ENCODE peak calls at places on chromosomes 13 and 19, in eight cellular contexts. One of them, this sample, is unnamed.

GRCh38 chr13:88823114-88823513 is 1151.9 kb downstream of the SLITRK5 start:
- DNase-seq in choroid plexus epithelial cell: no peak
- DNase-seq in glutamatergic neuron: no peak
- DNase-seq in AG09309: no peak
- DNase-seq in heart left ventricle: no peak
- DNase-seq in CD8-positive, alpha-beta T cell: no peak
- DNase-seq in astrocyte: no peak
- DNase-seq in mesothelial cell of epicardium: no peak
- DNase-seq in this sample: no peak

GRCh38 chr13:24742986-24743385 is 21.0 kb upstream of the RNF17 start:
- DNase-seq in choroid plexus epithelial cell: no peak
- DNase-seq in glutamatergic neuron: no peak
- DNase-seq in AG09309: no peak
- DNase-seq in heart left ventricle: no peak
- DNase-seq in CD8-positive, alpha-beta T cell: no peak
- DNase-seq in astrocyte: no peak
- DNase-seq in mesothelial cell of epicardium: no peak
- DNase-seq in this sample: no peak

GRCh38 chr13:39417643-39418042 is 185.3 kb downstream of the LHFPL6 start:
- DNase-seq in choroid plexus epithelial cell: peak
- DNase-seq in glutamatergic neuron: no peak
- DNase-seq in AG09309: no peak
- DNase-seq in heart left ventricle: peak
- DNase-seq in CD8-positive, alpha-beta T cell: no peak
- DNase-seq in astrocyte: peak
- DNase-seq in mesothelial cell of epicardium: no peak
- DNase-seq in this sample: no peak

GRCh38 chr19:48365602-48366001 is 1.4 kb downstream of the SYNGR4 start:
- DNase-seq in choroid plexus epithelial cell: no peak
- DNase-seq in glutamatergic neuron: no peak
- DNase-seq in AG09309: no peak
- DNase-seq in heart left ventricle: no peak
- DNase-seq in CD8-positive, alpha-beta T cell: no peak
- DNase-seq in astrocyte: no peak
- DNase-seq in mesothelial cell of epicardium: no peak
- DNase-seq in this sample: no peak

GRCh38 chr13:39038569-39038898 is 278 bp downstream of the NHLRC3 start:
- DNase-seq in choroid plexus epithelial cell: no peak
- DNase-seq in glutamatergic neuron: no peak
- DNase-seq in AG09309: no peak
- DNase-seq in heart left ventricle: no peak
- DNase-seq in CD8-positive, alpha-beta T cell: peak
- DNase-seq in astrocyte: peak
- DNase-seq in mesothelial cell of epicardium: no peak
- DNase-seq in this sample: no peak

GRCh38 chr19:2176336-2176994 is 12.7 kb downstream of the DOT1L start:
- DNase-seq in choroid plexus epithelial cell: no peak
- DNase-seq in glutamatergic neuron: no peak
- DNase-seq in AG09309: no peak
- DNase-seq in heart left ventricle: no peak
- DNase-seq in CD8-positive, alpha-beta T cell: no peak
- DNase-seq in astrocyte: no peak
- DNase-seq in mesothelial cell of epicardium: no peak
- DNase-seq in this sample: no peak

GRCh38 chr13:111958612-111959395 is 108.1 kb upstream of the SOX1 start:
- DNase-seq in choroid plexus epithelial cell: no peak
- DNase-seq in glutamatergic neuron: no peak
- DNase-seq in AG09309: no peak
- DNase-seq in heart left ventricle: no peak
- DNase-seq in CD8-positive, alpha-beta T cell: no peak
- DNase-seq in astrocyte: no peak
- DNase-seq in mesothelial cell of epicardium: no peak
- DNase-seq in this sample: no peak

GRCh38 chr13:46686171-46686570 is 110.8 kb downstream of the ESD start:
- DNase-seq in choroid plexus epithelial cell: no peak
- DNase-seq in glutamatergic neuron: no peak
- DNase-seq in AG09309: no peak
- DNase-seq in heart left ventricle: no peak
- DNase-seq in CD8-positive, alpha-beta T cell: no peak
- DNase-seq in astrocyte: no peak
- DNase-seq in mesothelial cell of epicardium: peak
- DNase-seq in this sample: no peak

GRCh38 chr19:58545286-58546068 is 1.6 kb downstream of the TRIM28 start:
- DNase-seq in choroid plexus epithelial cell: no peak
- DNase-seq in glutamatergic neuron: no peak
- DNase-seq in AG09309: no peak
- DNase-seq in heart left ventricle: no peak
- DNase-seq in CD8-positive, alpha-beta T cell: no peak
- DNase-seq in astrocyte: no peak
- DNase-seq in mesothelial cell of epicardium: no peak
- DNase-seq in this sample: no peak

GRCh38 chr19:57027360-57027759 is 92.4 kb upstream of the USP29 start:
- DNase-seq in choroid plexus epithelial cell: no peak
- DNase-seq in glutamatergic neuron: no peak
- DNase-seq in AG09309: no peak
- DNase-seq in heart left ventricle: no peak
- DNase-seq in CD8-positive, alpha-beta T cell: no peak
- DNase-seq in astrocyte: no peak
- DNase-seq in mesothelial cell of epicardium: no peak
- DNase-seq in this sample: no peak

GRCh38 chr19:28296506-28296905 is 916.4 kb downstream of the UQCRFS1 start:
- DNase-seq in choroid plexus epithelial cell: peak
- DNase-seq in glutamatergic neuron: no peak
- DNase-seq in AG09309: peak
- DNase-seq in heart left ventricle: no peak
- DNase-seq in CD8-positive, alpha-beta T cell: no peak
- DNase-seq in astrocyte: peak
- DNase-seq in mesothelial cell of epicardium: no peak
- DNase-seq in this sample: no peak

GRCh38 chr13:110388141-110388943 is 81.3 kb downstream of the COL4A2 start:
- DNase-seq in choroid plexus epithelial cell: peak
- DNase-seq in glutamatergic neuron: no peak
- DNase-seq in AG09309: no peak
- DNase-seq in heart left ventricle: peak
- DNase-seq in CD8-positive, alpha-beta T cell: no peak
- DNase-seq in astrocyte: peak
- DNase-seq in mesothelial cell of epicardium: peak
- DNase-seq in this sample: no peak

GRCh38 chr13:104034891-104035290 is 968.7 kb upstream of the SLC10A2 start:
- DNase-seq in choroid plexus epithelial cell: no peak
- DNase-seq in glutamatergic neuron: no peak
- DNase-seq in AG09309: no peak
- DNase-seq in heart left ventricle: no peak
- DNase-seq in CD8-positive, alpha-beta T cell: no peak
- DNase-seq in astrocyte: no peak
- DNase-seq in mesothelial cell of epicardium: no peak
- DNase-seq in this sample: no peak

GRCh38 chr13:113981201-113981605 is 7.3 kb upstream of the C13orf46 start:
- DNase-seq in choroid plexus epithelial cell: peak
- DNase-seq in glutamatergic neuron: peak
- DNase-seq in AG09309: no peak
- DNase-seq in heart left ventricle: peak
- DNase-seq in CD8-positive, alpha-beta T cell: no peak
- DNase-seq in astrocyte: no peak
- DNase-seq in mesothelial cell of epicardium: no peak
- DNase-seq in this sample: no peak

GRCh38 chr19:10625762-10626138 is 397 bp downstream of the SLC44A2 start:
- DNase-seq in choroid plexus epithelial cell: no peak
- DNase-seq in glutamatergic neuron: no peak
- DNase-seq in AG09309: no peak
- DNase-seq in heart left ventricle: no peak
- DNase-seq in CD8-positive, alpha-beta T cell: no peak
- DNase-seq in astrocyte: no peak
- DNase-seq in mesothelial cell of epicardium: peak
- DNase-seq in this sample: no peak

GRCh38 chr19:29858000-29858596 is 46.3 kb downstream of the CCNE1 start:
- DNase-seq in choroid plexus epithelial cell: no peak
- DNase-seq in glutamatergic neuron: peak
- DNase-seq in AG09309: no peak
- DNase-seq in heart left ventricle: no peak
- DNase-seq in CD8-positive, alpha-beta T cell: peak
- DNase-seq in astrocyte: no peak
- DNase-seq in mesothelial cell of epicardium: peak
- DNase-seq in this sample: no peak

GRCh38 chr19:7879102-7879770 is 5.0 kb upstream of the PRR36 start:
- DNase-seq in choroid plexus epithelial cell: no peak
- DNase-seq in glutamatergic neuron: peak
- DNase-seq in AG09309: no peak
- DNase-seq in heart left ventricle: no peak
- DNase-seq in CD8-positive, alpha-beta T cell: no peak
- DNase-seq in astrocyte: no peak
- DNase-seq in mesothelial cell of epicardium: no peak
- DNase-seq in this sample: no peak

GRCh38 chr13:40060318-40061007 is 405.0 kb downstream of the COG6 start:
- DNase-seq in choroid plexus epithelial cell: peak
- DNase-seq in glutamatergic neuron: no peak
- DNase-seq in AG09309: peak
- DNase-seq in heart left ventricle: peak
- DNase-seq in CD8-positive, alpha-beta T cell: no peak
- DNase-seq in astrocyte: peak
- DNase-seq in mesothelial cell of epicardium: no peak
- DNase-seq in this sample: no peak

GRCh38 chr19:4852484-4852883 is 15.0 kb downstream of the PLIN3 start:
- DNase-seq in choroid plexus epithelial cell: no peak
- DNase-seq in glutamatergic neuron: no peak
- DNase-seq in AG09309: no peak
- DNase-seq in heart left ventricle: no peak
- DNase-seq in CD8-positive, alpha-beta T cell: no peak
- DNase-seq in astrocyte: no peak
- DNase-seq in mesothelial cell of epicardium: no peak
- DNase-seq in this sample: no peak

GRCh38 chr19:3801412-3802096 is 15.4 kb upstream of the MATK start:
- DNase-seq in choroid plexus epithelial cell: no peak
- DNase-seq in glutamatergic neuron: peak
- DNase-seq in AG09309: no peak
- DNase-seq in heart left ventricle: peak
- DNase-seq in CD8-positive, alpha-beta T cell: peak
- DNase-seq in astrocyte: peak
- DNase-seq in mesothelial cell of epicardium: no peak
- DNase-seq in this sample: no peak

GRCh38 chr13:30569901-30570576 is 47.7 kb upstream of the USPL1 start:
- DNase-seq in choroid plexus epithelial cell: peak
- DNase-seq in glutamatergic neuron: no peak
- DNase-seq in AG09309: peak
- DNase-seq in heart left ventricle: peak
- DNase-seq in CD8-positive, alpha-beta T cell: no peak
- DNase-seq in astrocyte: peak
- DNase-seq in mesothelial cell of epicardium: no peak
- DNase-seq in this sample: peak

GRCh38 chr19:30659638-30660037 is 287.5 kb downstream of the ZNF536 start:
- DNase-seq in choroid plexus epithelial cell: no peak
- DNase-seq in glutamatergic neuron: no peak
- DNase-seq in AG09309: no peak
- DNase-seq in heart left ventricle: no peak
- DNase-seq in CD8-positive, alpha-beta T cell: no peak
- DNase-seq in astrocyte: no peak
- DNase-seq in mesothelial cell of epicardium: no peak
- DNase-seq in this sample: no peak

GRCh38 chr19:39409886-39410619 is 2.4 kb upstream of the PLEKHG2 start:
- DNase-seq in choroid plexus epithelial cell: no peak
- DNase-seq in glutamatergic neuron: peak
- DNase-seq in AG09309: no peak
- DNase-seq in heart left ventricle: peak
- DNase-seq in CD8-positive, alpha-beta T cell: peak
- DNase-seq in astrocyte: no peak
- DNase-seq in mesothelial cell of epicardium: no peak
- DNase-seq in this sample: no peak

GRCh38 chr19:50513746-50514345 is at the start of gene ASPDH:
- DNase-seq in choroid plexus epithelial cell: no peak
- DNase-seq in glutamatergic neuron: peak
- DNase-seq in AG09309: no peak
- DNase-seq in heart left ventricle: no peak
- DNase-seq in CD8-positive, alpha-beta T cell: no peak
- DNase-seq in astrocyte: no peak
- DNase-seq in mesothelial cell of epicardium: no peak
- DNase-seq in this sample: no peak

GRCh38 chr13:70502944-70503343 is 394.7 kb upstream of the KLHL1 start:
- DNase-seq in choroid plexus epithelial cell: no peak
- DNase-seq in glutamatergic neuron: no peak
- DNase-seq in AG09309: no peak
- DNase-seq in heart left ventricle: no peak
- DNase-seq in CD8-positive, alpha-beta T cell: no peak
- DNase-seq in astrocyte: no peak
- DNase-seq in mesothelial cell of epicardium: no peak
- DNase-seq in this sample: no peak

GRCh38 chr13:70505809-70506208 is 397.6 kb upstream of the KLHL1 start:
- DNase-seq in choroid plexus epithelial cell: no peak
- DNase-seq in glutamatergic neuron: no peak
- DNase-seq in AG09309: no peak
- DNase-seq in heart left ventricle: no peak
- DNase-seq in CD8-positive, alpha-beta T cell: no peak
- DNase-seq in astrocyte: no peak
- DNase-seq in mesothelial cell of epicardium: no peak
- DNase-seq in this sample: no peak
- TF ChIP-seq CTCF in choroid plexus epithelial cell: no peak
- TF ChIP-seq CTCF in glutamatergic neuron: no peak
- TF ChIP-seq CTCF in AG09309: no peak
- TF ChIP-seq CTCF in heart left ventricle: no peak
- TF ChIP-seq CTCF in CD8-positive, alpha-beta T cell: no peak
- TF ChIP-seq CTCF in astrocyte: no peak
- TF ChIP-seq CTCF in mesothelial cell of epicardium: no peak
- TF ChIP-seq CTCF in this sample: no peak

GRCh38 chr19:45766293-45766918 is 2.6 kb downstream of the SIX5 start:
- DNase-seq in choroid plexus epithelial cell: no peak
- DNase-seq in glutamatergic neuron: no peak
- DNase-seq in AG09309: no peak
- DNase-seq in heart left ventricle: peak
- DNase-seq in CD8-positive, alpha-beta T cell: no peak
- DNase-seq in astrocyte: no peak
- DNase-seq in mesothelial cell of epicardium: no peak
- DNase-seq in this sample: no peak
- TF ChIP-seq CTCF in choroid plexus epithelial cell: no peak
- TF ChIP-seq CTCF in glutamatergic neuron: no peak
- TF ChIP-seq CTCF in AG09309: no peak
- TF ChIP-seq CTCF in heart left ventricle: no peak
- TF ChIP-seq CTCF in CD8-positive, alpha-beta T cell: no peak
- TF ChIP-seq CTCF in astrocyte: no peak
- TF ChIP-seq CTCF in mesothelial cell of epicardium: no peak
- TF ChIP-seq CTCF in this sample: no peak

DNA sequence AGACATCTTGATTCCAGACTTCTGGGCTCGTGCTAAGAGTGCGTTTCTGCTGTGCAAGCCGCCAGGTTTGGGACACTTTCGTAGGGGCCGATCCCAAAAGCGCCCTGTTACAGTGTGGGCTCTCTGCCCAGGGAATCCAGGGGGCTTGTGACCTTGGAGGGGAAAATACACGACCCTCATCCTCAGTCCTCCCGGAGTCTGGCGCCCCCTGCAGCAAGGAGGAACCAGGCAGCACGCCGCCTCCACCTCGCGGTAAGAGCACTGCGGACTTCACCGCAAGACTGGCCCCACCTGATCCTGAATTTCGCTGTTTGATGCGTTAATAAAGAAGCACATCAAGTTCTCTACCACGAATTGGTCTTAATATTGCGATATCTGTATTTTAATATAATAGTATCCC is 5.2 kb downstream of the POLRMT start:
- DNase-seq in choroid plexus epithelial cell: no peak
- DNase-seq in glutamatergic neuron: peak
- DNase-seq in AG09309: no peak
- DNase-seq in heart left ventricle: no peak
- DNase-seq in CD8-positive, alpha-beta T cell: no peak
- DNase-seq in astrocyte: no peak
- DNase-seq in mesothelial cell of epicardium: no peak
- DNase-seq in this sample: no peak
- TF ChIP-seq CTCF in choroid plexus epithelial cell: peak
- TF ChIP-seq CTCF in glutamatergic neuron: peak
- TF ChIP-seq CTCF in AG09309: peak
- TF ChIP-seq CTCF in heart left ventricle: peak
- TF ChIP-seq CTCF in CD8-positive, alpha-beta T cell: no peak
- TF ChIP-seq CTCF in astrocyte: no peak
- TF ChIP-seq CTCF in mesothelial cell of epicardium: no peak
- TF ChIP-seq CTCF in this sample: peak

GRCh38 chr13:20294497-20294896 is 62.4 kb upstream of the GJB6 start:
- DNase-seq in choroid plexus epithelial cell: no peak
- DNase-seq in glutamatergic neuron: no peak
- DNase-seq in AG09309: no peak
- DNase-seq in heart left ventricle: no peak
- DNase-seq in CD8-positive, alpha-beta T cell: no peak
- DNase-seq in astrocyte: no peak
- DNase-seq in mesothelial cell of epicardium: no peak
- DNase-seq in this sample: no peak
- TF ChIP-seq CTCF in choroid plexus epithelial cell: peak
- TF ChIP-seq CTCF in glutamatergic neuron: peak
- TF ChIP-seq CTCF in AG09309: no peak
- TF ChIP-seq CTCF in heart left ventricle: no peak
- TF ChIP-seq CTCF in CD8-positive, alpha-beta T cell: no peak
- TF ChIP-seq CTCF in astrocyte: no peak
- TF ChIP-seq CTCF in mesothelial cell of epicardium: peak
- TF ChIP-seq CTCF in this sample: no peak